ENCODE peak calls at places on chromosomes 1 and 21, in four cellular contexts. One of them, this sample, is unnamed.

GRCh38 chr1:119364640-119365039 is 3.9 kb upstream of the HAO2 start:
- DNase-seq in RWPE1: peak
- DNase-seq in dorsolateral prefrontal cortex: no peak
- DNase-seq in body of pancreas: no peak
- DNase-seq in this sample: no peak

GRCh38 chr1:53188099-53188498 is 8.5 kb upstream of the CPT2 start:
- DNase-seq in RWPE1: peak
- DNase-seq in dorsolateral prefrontal cortex: no peak
- DNase-seq in body of pancreas: no peak
- DNase-seq in this sample: peak

GRCh38 chr1:213523781-213524398 is 463.9 kb upstream of the PROX1 start:
- DNase-seq in RWPE1: no peak
- DNase-seq in dorsolateral prefrontal cortex: peak
- DNase-seq in body of pancreas: no peak
- DNase-seq in this sample: no peak

GRCh38 chr1:247854899-247855545 is 2.0 kb upstream of the TRIM58 start:
- DNase-seq in RWPE1: no peak
- DNase-seq in dorsolateral prefrontal cortex: no peak
- DNase-seq in body of pancreas: no peak
- DNase-seq in this sample: no peak

GRCh38 chr21:37165606-37166005 is 92.6 kb downstream of the TTC3 start:
- DNase-seq in RWPE1: no peak
- DNase-seq in dorsolateral prefrontal cortex: no peak
- DNase-seq in body of pancreas: no peak
- DNase-seq in this sample: no peak

GRCh38 chr1:198764748-198765147 is 125.9 kb downstream of the PTPRC start:
- DNase-seq in RWPE1: no peak
- DNase-seq in dorsolateral prefrontal cortex: no peak
- DNase-seq in body of pancreas: no peak
- DNase-seq in this sample: no peak

GRCh38 chr21:39132248-39132647 is 51.0 kb downstream of the PSMG1 start:
- DNase-seq in RWPE1: no peak
- DNase-seq in dorsolateral prefrontal cortex: no peak
- DNase-seq in body of pancreas: no peak
- DNase-seq in this sample: no peak

GRCh38 chr1:61746768-61747167 is 4.5 kb downstream of the PATJ start:
- DNase-seq in RWPE1: no peak
- DNase-seq in dorsolateral prefrontal cortex: no peak
- DNase-seq in body of pancreas: no peak
- DNase-seq in this sample: no peak

GRCh38 chr1:5119496-5120234 is 465.3 kb downstream of the AJAP1 start:
- DNase-seq in RWPE1: no peak
- DNase-seq in dorsolateral prefrontal cortex: no peak
- DNase-seq in body of pancreas: no peak
- DNase-seq in this sample: no peak

GRCh38 chr1:205571747-205572146 is 60.1 kb downstream of the ELK4 start:
- DNase-seq in RWPE1: no peak
- DNase-seq in dorsolateral prefrontal cortex: no peak
- DNase-seq in body of pancreas: no peak
- DNase-seq in this sample: no peak

GRCh38 chr1:27142464-27142863 is 12.5 kb downstream of the SLC9A1 start:
- DNase-seq in RWPE1: peak
- DNase-seq in dorsolateral prefrontal cortex: no peak
- DNase-seq in body of pancreas: no peak
- DNase-seq in this sample: peak

GRCh38 chr1:177854951-177855350 is 114.9 kb downstream of the SEC16B start:
- DNase-seq in RWPE1: no peak
- DNase-seq in dorsolateral prefrontal cortex: no peak
- DNase-seq in body of pancreas: no peak
- DNase-seq in this sample: no peak

GRCh38 chr21:34761758-34762330 is 93.0 kb downstream of the CLIC6 start:
- DNase-seq in RWPE1: peak
- DNase-seq in dorsolateral prefrontal cortex: no peak
- DNase-seq in body of pancreas: no peak
- DNase-seq in this sample: no peak

GRCh38 chr1:1290238-1290731 is 10.0 kb downstream of the SCNN1D start:
- DNase-seq in RWPE1: no peak
- DNase-seq in dorsolateral prefrontal cortex: no peak
- DNase-seq in body of pancreas: peak
- DNase-seq in this sample: no peak

GRCh38 chr1:87685366-87686136 is 356.9 kb downstream of the LMO4 start:
- DNase-seq in RWPE1: no peak
- DNase-seq in dorsolateral prefrontal cortex: no peak
- DNase-seq in body of pancreas: no peak
- DNase-seq in this sample: no peak

GRCh38 chr1:185610954-185611353 is 123.2 kb upstream of the HMCN1 start:
- DNase-seq in RWPE1: no peak
- DNase-seq in dorsolateral prefrontal cortex: no peak
- DNase-seq in body of pancreas: no peak
- DNase-seq in this sample: no peak

GRCh38 chr1:94795321-94795899 is 24.7 kb upstream of the SLC44A3 start:
- DNase-seq in RWPE1: no peak
- DNase-seq in dorsolateral prefrontal cortex: no peak
- DNase-seq in body of pancreas: no peak
- DNase-seq in this sample: no peak

GRCh38 chr1:10634428-10635384 is 160.0 kb downstream of the PEX14 start:
- DNase-seq in RWPE1: peak
- DNase-seq in dorsolateral prefrontal cortex: no peak
- DNase-seq in body of pancreas: no peak
- DNase-seq in this sample: no peak

GRCh38 chr1:1124508-1124785 is 8.6 kb upstream of the C1orf159 start:
- DNase-seq in RWPE1: no peak
- DNase-seq in dorsolateral prefrontal cortex: no peak
- DNase-seq in body of pancreas: no peak
- DNase-seq in this sample: no peak

GRCh38 chr1:10513199-10513598 is 38.4 kb downstream of the PEX14 start:
- DNase-seq in RWPE1: no peak
- DNase-seq in dorsolateral prefrontal cortex: no peak
- DNase-seq in body of pancreas: no peak
- DNase-seq in this sample: no peak

GRCh38 chr1:183732251-183732650 is 72.7 kb upstream of the RGL1 start:
- DNase-seq in RWPE1: no peak
- DNase-seq in dorsolateral prefrontal cortex: no peak
- DNase-seq in body of pancreas: no peak
- DNase-seq in this sample: no peak

GRCh38 chr21:42847726-42848125 is 31.6 kb downstream of the WDR4 start:
- DNase-seq in RWPE1: no peak
- DNase-seq in dorsolateral prefrontal cortex: no peak
- DNase-seq in body of pancreas: peak
- DNase-seq in this sample: no peak

GRCh38 chr1:167516404-167517388 is 1.6 kb downstream of the CD247 start:
- DNase-seq in RWPE1: no peak
- DNase-seq in dorsolateral prefrontal cortex: no peak
- DNase-seq in body of pancreas: no peak
- DNase-seq in this sample: no peak

GRCh38 chr1:70409136-70409535 is 1.9 kb upstream of the CTH start:
- DNase-seq in RWPE1: no peak
- DNase-seq in dorsolateral prefrontal cortex: no peak
- DNase-seq in body of pancreas: no peak
- DNase-seq in this sample: no peak

GRCh38 chr1:174968750-174969244 is 30.9 kb upstream of the CACYBP start:
- DNase-seq in RWPE1: no peak
- DNase-seq in dorsolateral prefrontal cortex: no peak
- DNase-seq in body of pancreas: no peak
- DNase-seq in this sample: no peak

GRCh38 chr1:172909606-172910326 is 141.0 kb downstream of the TNFSF18 start:
- DNase-seq in RWPE1: no peak
- DNase-seq in dorsolateral prefrontal cortex: no peak
- DNase-seq in body of pancreas: no peak
- DNase-seq in this sample: no peak
- H3K27ac ChIP-seq in RWPE1: no peak
- H3K27ac ChIP-seq in dorsolateral prefrontal cortex: no peak
- H3K27ac ChIP-seq in body of pancreas: no peak
- H3K27ac ChIP-seq in this sample: peak

GRCh38 chr1:51726544-51727225 is 109.8 kb downstream of the OSBPL9 start:
- DNase-seq in RWPE1: no peak
- DNase-seq in dorsolateral prefrontal cortex: no peak
- DNase-seq in body of pancreas: no peak
- DNase-seq in this sample: no peak

GRCh38 chr1:51728611-51729155 is 111.8 kb downstream of the OSBPL9 start:
- DNase-seq in RWPE1: peak
- DNase-seq in dorsolateral prefrontal cortex: no peak
- DNase-seq in body of pancreas: no peak
- DNase-seq in this sample: no peak

GRCh38 chr1:51729824-51730284 is 113.0 kb downstream of the OSBPL9 start:
- DNase-seq in RWPE1: peak
- DNase-seq in dorsolateral prefrontal cortex: no peak
- DNase-seq in body of pancreas: no peak
- DNase-seq in this sample: no peak

GRCh38 chr1:51731998-51732397 is 115.1 kb downstream of the OSBPL9 start:
- DNase-seq in RWPE1: no peak
- DNase-seq in dorsolateral prefrontal cortex: no peak
- DNase-seq in body of pancreas: no peak
- DNase-seq in this sample: no peak

GRCh38 chr1:51729156-51729823 is 112.4 kb downstream of the OSBPL9 start:
- DNase-seq in RWPE1: peak
- DNase-seq in dorsolateral prefrontal cortex: peak
- DNase-seq in body of pancreas: peak
- DNase-seq in this sample: peak
- H3K27ac ChIP-seq in RWPE1: peak
- H3K27ac ChIP-seq in dorsolateral prefrontal cortex: peak
- H3K27ac ChIP-seq in body of pancreas: peak
- H3K27ac ChIP-seq in this sample: peak

GRCh38 chr1:66316464-66317155 is 217.3 kb upstream of the SGIP1 start:
- DNase-seq in RWPE1: no peak
- DNase-seq in dorsolateral prefrontal cortex: no peak
- DNase-seq in body of pancreas: no peak
- DNase-seq in this sample: no peak
- H3K27ac ChIP-seq in RWPE1: no peak
- H3K27ac ChIP-seq in dorsolateral prefrontal cortex: peak
- H3K27ac ChIP-seq in body of pancreas: peak
- H3K27ac ChIP-seq in this sample: no peak

GRCh38 chr1:215547009-215547408 is 20.1 kb upstream of the KCTD3 start:
- DNase-seq in RWPE1: no peak
- DNase-seq in dorsolateral prefrontal cortex: no peak
- DNase-seq in body of pancreas: no peak
- DNase-seq in this sample: no peak

GRCh38 chr1:215544566-215544965 is 22.5 kb upstream of the KCTD3 start:
- DNase-seq in RWPE1: no peak
- DNase-seq in dorsolateral prefrontal cortex: no peak
- DNase-seq in body of pancreas: no peak
- DNase-seq in this sample: no peak

GRCh38 chr1:215542301-215542700 is 24.8 kb upstream of the KCTD3 start:
- DNase-seq in RWPE1: no peak
- DNase-seq in dorsolateral prefrontal cortex: no peak
- DNase-seq in body of pancreas: no peak
- DNase-seq in this sample: no peak

GRCh38 chr1:215543191-215543606 is 23.9 kb upstream of the KCTD3 start:
- DNase-seq in RWPE1: no peak
- DNase-seq in dorsolateral prefrontal cortex: no peak
- DNase-seq in body of pancreas: no peak
- DNase-seq in this sample: peak

GRCh38 chr1:215543806-215544205 is 23.3 kb upstream of the KCTD3 start:
- DNase-seq in RWPE1: no peak
- DNase-seq in dorsolateral prefrontal cortex: no peak
- DNase-seq in body of pancreas: no peak
- DNase-seq in this sample: no peak
- H3K27ac ChIP-seq in RWPE1: no peak
- H3K27ac ChIP-seq in dorsolateral prefrontal cortex: no peak
- H3K27ac ChIP-seq in body of pancreas: no peak
- H3K27ac ChIP-seq in this sample: no peak

DNA sequence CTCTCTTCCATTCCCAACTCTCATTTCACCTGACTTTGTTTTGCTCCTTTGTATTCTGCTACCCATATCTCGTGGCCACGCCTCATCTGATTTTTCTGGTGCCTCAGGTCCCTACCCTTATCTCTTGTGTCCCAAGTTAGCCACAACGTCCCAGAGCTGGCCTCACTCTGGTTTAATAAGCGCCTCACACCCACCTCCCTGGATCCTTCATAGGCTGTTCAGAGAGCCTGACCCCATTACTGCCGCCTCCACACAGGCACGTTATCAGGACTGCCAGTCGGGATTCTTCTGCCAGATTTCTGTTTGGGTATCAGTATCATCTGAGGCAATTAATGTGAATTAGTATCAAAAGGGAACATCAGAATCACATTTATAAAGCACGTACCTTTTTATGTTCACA is 34.7 kb upstream of the TMEM125 start:
- DNase-seq in RWPE1: no peak
- DNase-seq in dorsolateral prefrontal cortex: no peak
- DNase-seq in body of pancreas: no peak
- DNase-seq in this sample: no peak
- H3K27ac ChIP-seq in RWPE1: no peak
- H3K27ac ChIP-seq in dorsolateral prefrontal cortex: no peak
- H3K27ac ChIP-seq in body of pancreas: no peak
- H3K27ac ChIP-seq in this sample: no peak

GRCh38 chr1:9418851-9419250 is 120.4 kb upstream of the SLC25A33 start:
- DNase-seq in RWPE1: no peak
- DNase-seq in dorsolateral prefrontal cortex: no peak
- DNase-seq in body of pancreas: no peak
- DNase-seq in this sample: no peak
- H3K27ac ChIP-seq in RWPE1: no peak
- H3K27ac ChIP-seq in dorsolateral prefrontal cortex: no peak
- H3K27ac ChIP-seq in body of pancreas: no peak
- H3K27ac ChIP-seq in this sample: no peak

DNA sequence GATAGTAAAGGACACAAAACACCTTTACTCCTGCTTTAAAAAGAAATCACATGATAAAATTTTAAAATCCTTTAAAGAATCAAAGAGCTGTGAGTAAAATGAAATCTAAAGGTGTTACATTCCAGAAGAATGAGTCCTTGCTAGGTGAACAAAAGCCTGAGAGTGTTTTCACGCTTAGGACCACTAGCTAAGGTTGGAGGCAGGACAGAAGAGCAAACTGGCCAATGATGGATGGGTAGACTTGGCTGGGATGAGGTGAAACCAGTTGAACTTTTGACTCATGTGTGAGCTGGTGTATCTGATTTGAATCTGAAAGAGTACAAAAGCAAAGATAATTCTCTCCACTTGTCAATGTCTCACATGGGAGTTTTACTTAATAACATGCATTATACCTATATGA is 35.1 kb downstream of the CATSPERE start:
- DNase-seq in RWPE1: peak
- DNase-seq in dorsolateral prefrontal cortex: no peak
- DNase-seq in body of pancreas: no peak
- DNase-seq in this sample: no peak
- H3K27ac ChIP-seq in RWPE1: no peak
- H3K27ac ChIP-seq in dorsolateral prefrontal cortex: no peak
- H3K27ac ChIP-seq in body of pancreas: no peak
- H3K27ac ChIP-seq in this sample: no peak

DNA sequence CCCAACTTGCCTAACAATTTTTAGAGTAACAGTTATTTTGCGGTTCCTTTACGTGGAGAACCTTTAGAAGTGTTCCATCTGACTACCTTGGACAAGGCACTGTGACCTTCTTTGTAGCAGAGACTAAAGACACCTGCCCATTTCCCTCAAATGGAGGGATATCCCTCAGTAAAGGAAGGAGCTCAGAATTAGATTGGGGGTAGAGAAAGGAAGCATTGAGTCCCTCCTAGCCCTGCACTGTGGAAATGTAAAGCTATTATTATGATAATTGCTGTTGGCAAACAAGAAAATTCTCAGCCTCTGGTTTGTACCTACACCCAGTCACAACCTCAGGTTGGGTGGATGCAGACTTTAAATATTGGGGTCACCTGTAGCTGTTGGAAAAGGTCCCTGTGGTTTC is 72.6 kb upstream of the MACF1 start:
- DNase-seq in RWPE1: no peak
- DNase-seq in dorsolateral prefrontal cortex: no peak
- DNase-seq in body of pancreas: no peak
- DNase-seq in this sample: no peak
- H3K27ac ChIP-seq in RWPE1: no peak
- H3K27ac ChIP-seq in dorsolateral prefrontal cortex: peak
- H3K27ac ChIP-seq in body of pancreas: peak
- H3K27ac ChIP-seq in this sample: peak

This sample was measured in epithelial cell of prostate.